ENCODE peak calls at places on chromosomes 4 and X, in ten cellular contexts. One of them, this sample, is unnamed. For H3K36me3 and H3K4me1, the result is how much of the 10 kb centered on the place peaks cover.

GRCh38 chr4:38164346-38164745 is 204.1 kb downstream of the PTTG2 start:
- DNase-seq in neuronal stem cell: no peak
- DNase-seq in colonic mucosa: no peak
- DNase-seq in Caco-2: no peak
- DNase-seq in kidney: no peak
- DNase-seq in right lobe of liver: no peak
- DNase-seq in spleen: no peak
- DNase-seq in fibroblast of lung: no peak
- DNase-seq in adrenal gland: no peak
- DNase-seq in lower lobe of right lung: no peak
- DNase-seq in this sample: no peak

GRCh38 chr4:122798101-122798500 is 28.5 kb upstream of the FGF2 start:
- DNase-seq in colonic mucosa: peak
- DNase-seq in lower lobe of right lung: no peak
- DNase-seq in adrenal gland: peak
- DNase-seq in kidney: peak
- DNase-seq in spleen: no peak
- DNase-seq in right lobe of liver: no peak
- DNase-seq in fibroblast of lung: peak
- DNase-seq in neuronal stem cell: peak
- DNase-seq in Caco-2: peak
- DNase-seq in this sample: peak

GRCh38 chr4:13656569-13656988 is 29.1 kb upstream of the BOD1L1 start:
- DNase-seq in colonic mucosa: peak
- DNase-seq in spleen: peak
- DNase-seq in adrenal gland: peak
- DNase-seq in Caco-2: peak
- DNase-seq in kidney: peak
- DNase-seq in lower lobe of right lung: peak
- DNase-seq in fibroblast of lung: peak
- DNase-seq in right lobe of liver: peak
- DNase-seq in neuronal stem cell: peak
- DNase-seq in this sample: peak

GRCh38 chrX:1072637-1073377 is 139.6 kb downstream of the CRLF2 start:
- DNase-seq in lower lobe of right lung: no peak
- DNase-seq in fibroblast of lung: no peak
- DNase-seq in spleen: peak
- DNase-seq in right lobe of liver: peak
- DNase-seq in adrenal gland: no peak
- DNase-seq in neuronal stem cell: no peak
- DNase-seq in colonic mucosa: no peak
- DNase-seq in Caco-2: no peak
- DNase-seq in kidney: peak
- DNase-seq in this sample: no peak

GRCh38 chr4:18844726-18845125 is 823.2 kb upstream of the LCORL start:
- DNase-seq in fibroblast of lung: peak
- DNase-seq in spleen: no peak
- DNase-seq in kidney: no peak
- DNase-seq in adrenal gland: no peak
- DNase-seq in neuronal stem cell: no peak
- DNase-seq in Caco-2: no peak
- DNase-seq in right lobe of liver: no peak
- DNase-seq in lower lobe of right lung: no peak
- DNase-seq in colonic mucosa: no peak
- DNase-seq in this sample: no peak

GRCh38 chr4:3269105-3269927 is 20.4 kb downstream of the MSANTD1 start:
- DNase-seq in Caco-2: no peak
- DNase-seq in lower lobe of right lung: no peak
- DNase-seq in adrenal gland: no peak
- DNase-seq in spleen: no peak
- DNase-seq in kidney: peak
- DNase-seq in fibroblast of lung: no peak
- DNase-seq in right lobe of liver: no peak
- DNase-seq in colonic mucosa: peak
- DNase-seq in neuronal stem cell: no peak
- DNase-seq in this sample: no peak

GRCh38 chr4:151801547-151802516 is 41.0 kb upstream of the GATB start:
- DNase-seq in fibroblast of lung: peak
- DNase-seq in kidney: no peak
- DNase-seq in Caco-2: peak
- DNase-seq in lower lobe of right lung: peak
- DNase-seq in adrenal gland: peak
- DNase-seq in colonic mucosa: peak
- DNase-seq in spleen: no peak
- DNase-seq in right lobe of liver: no peak
- DNase-seq in neuronal stem cell: peak
- DNase-seq in this sample: peak

GRCh38 chr4:109890076-109890475 is 22.6 kb upstream of the EGF start:
- DNase-seq in colonic mucosa: no peak
- DNase-seq in kidney: no peak
- DNase-seq in fibroblast of lung: no peak
- DNase-seq in adrenal gland: no peak
- DNase-seq in lower lobe of right lung: no peak
- DNase-seq in Caco-2: no peak
- DNase-seq in spleen: no peak
- DNase-seq in neuronal stem cell: no peak
- DNase-seq in right lobe of liver: no peak
- DNase-seq in this sample: no peak

GRCh38 chrX:9279271-9279596 is 185.6 kb upstream of the TBL1X start:
- DNase-seq in lower lobe of right lung: no peak
- DNase-seq in right lobe of liver: no peak
- DNase-seq in spleen: no peak
- DNase-seq in colonic mucosa: no peak
- DNase-seq in fibroblast of lung: no peak
- DNase-seq in neuronal stem cell: no peak
- DNase-seq in Caco-2: no peak
- DNase-seq in kidney: no peak
- DNase-seq in adrenal gland: no peak
- DNase-seq in this sample: peak

GRCh38 chr4:88792268-88792781 is 94.7 kb upstream of the NAP1L5 start:
- DNase-seq in right lobe of liver: no peak
- DNase-seq in Caco-2: peak
- DNase-seq in colonic mucosa: no peak
- DNase-seq in fibroblast of lung: peak
- DNase-seq in kidney: no peak
- DNase-seq in spleen: no peak
- DNase-seq in lower lobe of right lung: no peak
- DNase-seq in neuronal stem cell: no peak
- DNase-seq in adrenal gland: no peak
- DNase-seq in this sample: peak

GRCh38 chrX:135985123-135985973 is at the start of gene SLC9A6:
- DNase-seq in lower lobe of right lung: peak
- DNase-seq in fibroblast of lung: peak
- DNase-seq in neuronal stem cell: peak
- DNase-seq in kidney: peak
- DNase-seq in colonic mucosa: peak
- DNase-seq in adrenal gland: peak
- DNase-seq in Caco-2: peak
- DNase-seq in spleen: peak
- DNase-seq in right lobe of liver: peak
- DNase-seq in this sample: peak

GRCh38 chrX:123219916-123220315 is 35.8 kb downstream of the GRIA3 start:
- DNase-seq in colonic mucosa: no peak
- DNase-seq in spleen: no peak
- DNase-seq in right lobe of liver: no peak
- DNase-seq in kidney: no peak
- DNase-seq in lower lobe of right lung: no peak
- DNase-seq in fibroblast of lung: peak
- DNase-seq in neuronal stem cell: no peak
- DNase-seq in adrenal gland: peak
- DNase-seq in Caco-2: no peak
- DNase-seq in this sample: no peak

GRCh38 chr4:87014284-87014782 is 79.5 kb downstream of the AFF1 start:
- DNase-seq in lower lobe of right lung: no peak
- DNase-seq in adrenal gland: no peak
- DNase-seq in right lobe of liver: no peak
- DNase-seq in neuronal stem cell: no peak
- DNase-seq in Caco-2: no peak
- DNase-seq in colonic mucosa: no peak
- DNase-seq in kidney: no peak
- DNase-seq in spleen: no peak
- DNase-seq in fibroblast of lung: no peak
- DNase-seq in this sample: peak

GRCh38 chr4:73189274-73189810 is 69.3 kb downstream of the ANKRD17 start:
- DNase-seq in right lobe of liver: no peak
- DNase-seq in fibroblast of lung: peak
- DNase-seq in kidney: no peak
- DNase-seq in colonic mucosa: no peak
- DNase-seq in spleen: no peak
- DNase-seq in lower lobe of right lung: no peak
- DNase-seq in adrenal gland: no peak
- DNase-seq in neuronal stem cell: no peak
- DNase-seq in Caco-2: no peak
- DNase-seq in this sample: no peak

GRCh38 chr4:86935499-86935832 is 655 bp downstream of the AFF1 start:
- DNase-seq in lower lobe of right lung: no peak
- DNase-seq in colonic mucosa: peak
- DNase-seq in kidney: no peak
- DNase-seq in Caco-2: no peak
- DNase-seq in right lobe of liver: peak
- DNase-seq in spleen: no peak
- DNase-seq in fibroblast of lung: no peak
- DNase-seq in neuronal stem cell: peak
- DNase-seq in adrenal gland: no peak
- DNase-seq in this sample: no peak

GRCh38 chr4:56316011-56316650 is 71.2 kb downstream of the AASDH start:
- DNase-seq in lower lobe of right lung: no peak
- DNase-seq in right lobe of liver: no peak
- DNase-seq in adrenal gland: no peak
- DNase-seq in neuronal stem cell: no peak
- DNase-seq in spleen: no peak
- DNase-seq in fibroblast of lung: no peak
- DNase-seq in colonic mucosa: no peak
- DNase-seq in Caco-2: no peak
- DNase-seq in kidney: no peak
- DNase-seq in this sample: no peak

GRCh38 chr4:56313132-56313531 is 74.2 kb downstream of the AASDH start:
- DNase-seq in neuronal stem cell: no peak
- DNase-seq in Caco-2: no peak
- DNase-seq in spleen: no peak
- DNase-seq in fibroblast of lung: no peak
- DNase-seq in adrenal gland: no peak
- DNase-seq in colonic mucosa: no peak
- DNase-seq in right lobe of liver: no peak
- DNase-seq in kidney: no peak
- DNase-seq in lower lobe of right lung: no peak
- DNase-seq in this sample: no peak

GRCh38 chr4:56314207-56314915 is 72.9 kb downstream of the AASDH start:
- DNase-seq in colonic mucosa: no peak
- DNase-seq in fibroblast of lung: no peak
- DNase-seq in neuronal stem cell: no peak
- DNase-seq in adrenal gland: no peak
- DNase-seq in lower lobe of right lung: no peak
- DNase-seq in Caco-2: no peak
- DNase-seq in right lobe of liver: no peak
- DNase-seq in spleen: no peak
- DNase-seq in kidney: no peak
- DNase-seq in this sample: no peak

GRCh38 chr4:56315041-56315440 is 72.2 kb downstream of the AASDH start:
- DNase-seq in lower lobe of right lung: no peak
- DNase-seq in adrenal gland: no peak
- DNase-seq in neuronal stem cell: no peak
- DNase-seq in Caco-2: no peak
- DNase-seq in colonic mucosa: no peak
- DNase-seq in right lobe of liver: no peak
- DNase-seq in fibroblast of lung: no peak
- DNase-seq in spleen: no peak
- DNase-seq in kidney: no peak
- DNase-seq in this sample: no peak

DNA sequence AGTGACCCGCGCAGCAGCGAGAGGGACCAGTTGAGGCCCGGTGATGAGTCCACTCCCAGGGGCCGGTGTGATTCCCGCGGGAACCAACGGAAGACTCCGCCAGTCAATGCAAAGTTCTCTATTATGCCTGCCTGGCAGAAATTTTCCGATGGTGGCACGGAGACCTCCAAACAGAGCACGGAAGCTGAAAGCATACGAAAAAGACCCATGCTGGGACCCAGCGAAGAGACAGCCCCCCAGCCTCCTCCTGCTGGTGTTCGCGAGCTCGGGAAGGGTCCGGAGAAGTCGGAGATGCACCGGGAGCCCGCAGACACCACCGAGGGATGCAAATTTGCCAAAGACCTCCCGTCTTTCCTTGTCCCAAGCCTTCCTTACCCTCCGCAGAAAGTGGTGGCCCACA is 71.7 kb downstream of the AASDH start:
- DNase-seq in right lobe of liver: no peak
- DNase-seq in colonic mucosa: no peak
- DNase-seq in lower lobe of right lung: no peak
- DNase-seq in Caco-2: no peak
- DNase-seq in kidney: no peak
- DNase-seq in fibroblast of lung: no peak
- DNase-seq in neuronal stem cell: no peak
- DNase-seq in spleen: no peak
- DNase-seq in adrenal gland: no peak
- DNase-seq in this sample: no peak
- H3K36me3 ChIP-seq in right lobe of liver: under half
- H3K36me3 ChIP-seq in colonic mucosa: under half
- H3K36me3 ChIP-seq in lower lobe of right lung: under half
- H3K36me3 ChIP-seq in Caco-2: under half
- H3K36me3 ChIP-seq in kidney: under half
- H3K36me3 ChIP-seq in fibroblast of lung: under half
- H3K36me3 ChIP-seq in neuronal stem cell: under half
- H3K36me3 ChIP-seq in spleen: under half
- H3K36me3 ChIP-seq in adrenal gland: under half
- H3K36me3 ChIP-seq in this sample: under half

GRCh38 chr4:119040261-119040660 is 95.4 kb upstream of the MYOZ2 start:
- DNase-seq in kidney: no peak
- DNase-seq in colonic mucosa: no peak
- DNase-seq in Caco-2: no peak
- DNase-seq in neuronal stem cell: no peak
- DNase-seq in lower lobe of right lung: no peak
- DNase-seq in adrenal gland: no peak
- DNase-seq in right lobe of liver: no peak
- DNase-seq in spleen: no peak
- DNase-seq in fibroblast of lung: peak
- DNase-seq in this sample: peak
- H3K4me1 ChIP-seq in kidney: under half
- H3K4me1 ChIP-seq in colonic mucosa: under half
- H3K4me1 ChIP-seq in Caco-2: under half
- H3K4me1 ChIP-seq in neuronal stem cell: under half
- H3K4me1 ChIP-seq in lower lobe of right lung: under half
- H3K4me1 ChIP-seq in adrenal gland: under half
- H3K4me1 ChIP-seq in right lobe of liver: under half
- H3K4me1 ChIP-seq in spleen: under half
- H3K4me1 ChIP-seq in fibroblast of lung: under half
- H3K4me1 ChIP-seq in this sample: half or more

GRCh38 chrX:18920566-18920965 is 63.3 kb downstream of the PHKA2 start:
- DNase-seq in kidney: no peak
- DNase-seq in fibroblast of lung: no peak
- DNase-seq in spleen: no peak
- DNase-seq in neuronal stem cell: no peak
- DNase-seq in right lobe of liver: no peak
- DNase-seq in colonic mucosa: no peak
- DNase-seq in adrenal gland: no peak
- DNase-seq in Caco-2: no peak
- DNase-seq in lower lobe of right lung: no peak
- DNase-seq in this sample: no peak
- H3K36me3 ChIP-seq in kidney: under half
- H3K36me3 ChIP-seq in fibroblast of lung: under half
- H3K36me3 ChIP-seq in spleen: half or more
- H3K36me3 ChIP-seq in neuronal stem cell: under half
- H3K36me3 ChIP-seq in right lobe of liver: under half
- H3K36me3 ChIP-seq in colonic mucosa: under half
- H3K36me3 ChIP-seq in adrenal gland: under half
- H3K36me3 ChIP-seq in Caco-2: under half
- H3K36me3 ChIP-seq in lower lobe of right lung: under half
- H3K36me3 ChIP-seq in this sample: under half

GRCh38 chrX:68842351-68842750 is 13.5 kb downstream of the EFNB1 start:
- DNase-seq in right lobe of liver: no peak
- DNase-seq in colonic mucosa: peak
- DNase-seq in spleen: no peak
- DNase-seq in lower lobe of right lung: no peak
- DNase-seq in fibroblast of lung: no peak
- DNase-seq in adrenal gland: no peak
- DNase-seq in neuronal stem cell: no peak
- DNase-seq in Caco-2: no peak
- DNase-seq in kidney: no peak
- DNase-seq in this sample: no peak
- H3K4me1 ChIP-seq in right lobe of liver: under half
- H3K4me1 ChIP-seq in colonic mucosa: under half
- H3K4me1 ChIP-seq in spleen: under half
- H3K4me1 ChIP-seq in lower lobe of right lung: under half
- H3K4me1 ChIP-seq in fibroblast of lung: under half
- H3K4me1 ChIP-seq in adrenal gland: under half
- H3K4me1 ChIP-seq in neuronal stem cell: under half
- H3K4me1 ChIP-seq in Caco-2: under half
- H3K4me1 ChIP-seq in kidney: under half
- H3K4me1 ChIP-seq in this sample: under half